ENCODE peak calls at places on chromosomes 6 and 20, in four cellular contexts. X, D, C and K are unnamed samples.

GRCh38 chr20:53343433-53343832 is 250.2 kb downstream of the ZNF217 start:
- DNase-seq in X (no peak), D (no peak), C (no peak), K (no peak)

GRCh38 chr6:82088978-82089855 is 158.3 kb downstream of the IBTK start:
- DNase-seq in X (no peak), D (no peak), C (no peak), K (no peak)

GRCh38 chr20:47727170-47727880 is 58.0 kb downstream of the SULF2 start:
- DNase-seq in X (no peak), D (no peak), C (no peak), K (no peak)

GRCh38 chr6:33607126-33607783 is 13.9 kb upstream of the ITPR3 start:
- DNase-seq in X (no peak), D (no peak), C (no peak), K (no peak)

GRCh38 chr6:38027685-38028373 is 208.3 kb downstream of the ZFAND3 start:
- DNase-seq in X (no peak), D (no peak), C (no peak), K (no peak)

GRCh38 chr6:2982464-2983121 is 11.2 kb upstream of the SERPINB6 start:
- DNase-seq in X (no peak), D (no peak), C (no peak), K (no peak)

GRCh38 chr6:85460951-85461805 is 11.3 kb downstream of the NT5E start:
- DNase-seq in X (no peak), D (peak), C (no peak), K (no peak)

GRCh38 chr20:20603339-20603990 is 109.0 kb downstream of the RALGAPA2 start:
- DNase-seq in X (no peak), D (no peak), C (no peak), K (no peak)

GRCh38 chr20:6708010-6708409 is 59.5 kb upstream of the BMP2 start:
- DNase-seq in X (no peak), D (no peak), C (no peak), K (no peak)

GRCh38 chr20:8964944-8965562 is 103.8 kb upstream of the PLCB4 start:
- DNase-seq in X (no peak), D (no peak), C (no peak), K (no peak)
- TF ChIP-seq HMGXB4 in X (no peak), D (no peak), C (no peak), K (no peak)

GRCh38 chr20:33868571-33868970 is 57.4 kb downstream of the CHMP4B start:
- DNase-seq in X (no peak), D (no peak), C (no peak), K (no peak)
- TF ChIP-seq HMGXB4 in X (no peak), D (no peak), C (no peak), K (no peak)

DNA sequence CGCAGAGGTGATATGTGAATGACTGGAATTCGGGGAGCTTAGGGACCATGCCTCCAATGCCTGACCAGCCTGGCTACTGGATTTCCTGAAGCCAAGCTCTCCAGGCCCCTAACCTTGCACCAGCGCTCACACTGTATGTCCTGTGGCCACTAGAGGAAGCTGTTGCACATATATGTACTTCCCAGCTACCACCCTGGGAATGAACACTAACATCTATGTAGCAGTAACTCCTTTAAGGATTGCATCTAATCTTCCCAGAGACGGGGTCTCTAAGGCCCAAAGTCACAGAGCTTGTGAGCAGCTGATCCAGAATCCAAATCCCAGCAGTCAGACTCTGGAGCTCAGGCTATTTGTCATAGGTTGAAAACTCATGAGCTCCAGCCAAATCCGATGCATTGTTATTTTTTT is 20.4 kb upstream of the BPIFB1 start:
- DNase-seq in X (peak), D (peak), C (peak), K (peak)
- TF ChIP-seq HMGXB4 in X (no peak), D (no peak), C (no peak), K (no peak)

DNA sequence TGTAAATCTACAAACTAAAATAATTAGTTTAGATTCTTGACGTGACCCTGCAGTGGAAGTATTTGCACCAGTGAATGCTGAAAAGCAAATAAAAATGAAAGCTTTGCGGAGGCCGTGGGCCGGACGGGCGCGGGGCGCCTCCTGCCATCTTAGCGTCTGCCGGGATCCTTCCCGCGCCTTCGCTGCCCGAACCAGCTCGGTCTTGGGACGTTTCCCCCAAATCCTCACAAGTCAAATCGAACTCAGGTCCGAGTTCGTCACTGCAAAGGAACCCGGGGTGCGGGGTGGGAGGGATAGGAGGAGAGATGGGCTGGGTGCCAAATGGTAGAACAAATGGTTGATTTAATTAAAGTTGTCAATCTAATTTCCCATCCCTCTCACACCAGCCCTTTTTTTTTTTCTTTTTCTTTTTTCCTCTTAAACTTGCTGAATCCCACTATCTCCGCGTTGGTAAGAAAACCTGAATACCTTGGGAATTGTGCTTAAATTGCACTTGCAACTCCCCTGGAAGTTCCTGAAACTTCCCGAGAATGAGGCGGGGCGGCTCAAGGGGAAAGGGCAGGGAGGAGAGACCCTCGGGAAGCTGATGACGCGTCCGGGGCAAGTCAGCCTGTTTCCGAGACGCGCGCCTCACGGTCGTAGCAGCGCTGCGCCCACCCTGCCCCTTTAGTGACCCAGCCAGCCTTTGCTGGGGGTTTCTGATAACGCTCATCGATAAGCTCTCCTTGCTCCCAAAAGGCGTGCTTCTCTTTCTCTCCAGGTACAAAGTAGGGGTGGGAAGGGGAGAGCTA is 1.7 kb downstream of the GJA1 start:
- DNase-seq in X (peak), D (no peak), C (no peak), K (peak)
- TF ChIP-seq HMGXB4 in X (no peak), D (no peak), C (no peak), K (peak)

GRCh38 chr6:111668410-111668809 is 62.7 kb upstream of the TRAF3IP2 start:
- DNase-seq in X (no peak), D (no peak), C (peak), K (peak)

GRCh38 chr6:111667921-111668320 is 62.2 kb upstream of the TRAF3IP2 start:
- DNase-seq in X (no peak), D (no peak), C (no peak), K (no peak)

GRCh38 chr6:111664565-111665039 is 58.9 kb upstream of the TRAF3IP2 start:
- DNase-seq in X (no peak), D (no peak), C (no peak), K (no peak)

GRCh38 chr6:111669326-111669725 is 63.6 kb upstream of the TRAF3IP2 start:
- DNase-seq in X (no peak), D (no peak), C (no peak), K (no peak)

DNA sequence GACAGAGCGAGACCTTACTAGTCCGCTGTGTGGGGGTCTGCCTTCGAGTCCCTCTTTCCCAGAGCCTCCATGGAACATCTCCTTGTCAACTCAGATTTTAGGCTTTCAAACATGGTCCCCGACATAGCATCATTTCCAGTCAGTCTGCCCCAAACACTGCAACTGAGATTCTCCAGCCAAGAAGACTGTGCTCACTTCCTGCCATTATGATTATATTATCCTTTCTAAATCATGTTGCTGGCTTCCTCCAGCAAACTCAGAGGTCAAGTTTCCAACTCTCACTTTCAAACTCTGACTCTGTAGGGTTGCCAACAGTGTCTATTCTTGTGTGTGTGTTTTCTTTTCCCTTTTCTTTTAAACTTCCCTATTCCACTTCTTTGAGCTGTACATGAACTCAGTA is 61.1 kb upstream of the TRAF3IP2 start:
- DNase-seq in X (no peak), D (no peak), C (no peak), K (no peak)
- TF ChIP-seq HMGXB4 in X (no peak), D (no peak), C (no peak), K (no peak)